ENCODE peak calls at places on chromosomes 7 and 10, in four cellular contexts. One of them, this sample, is unnamed.

GRCh38 chr10:114285961-114286441 is 46.9 kb downstream of the VWA2 start:
- DNase-seq in spleen: peak
- DNase-seq in adrenal gland: no peak
- DNase-seq in IMR-90: no peak
- DNase-seq in this sample: no peak

GRCh38 chr10:45502458-45502857 is 128.4 kb downstream of the ALOX5 start:
- DNase-seq in spleen: no peak
- DNase-seq in adrenal gland: no peak
- DNase-seq in IMR-90: no peak
- DNase-seq in this sample: no peak

GRCh38 chr10:70772627-70773026 is 12.6 kb downstream of the TBATA start:
- DNase-seq in spleen: peak
- DNase-seq in adrenal gland: no peak
- DNase-seq in IMR-90: no peak
- DNase-seq in this sample: no peak

GRCh38 chr10:77636286-77636966 is 1.2 kb downstream of the KCNMA1 start:
- DNase-seq in spleen: no peak
- DNase-seq in adrenal gland: no peak
- DNase-seq in IMR-90: no peak
- DNase-seq in this sample: no peak

GRCh38 chr10:124632064-124632531 is 112.1 kb downstream of the FAM53B start:
- DNase-seq in spleen: peak
- DNase-seq in adrenal gland: no peak
- DNase-seq in IMR-90: no peak
- DNase-seq in this sample: peak

GRCh38 chr7:143239822-143240221 is 18.0 kb downstream of the TAS2R40 start:
- DNase-seq in spleen: no peak
- DNase-seq in adrenal gland: no peak
- DNase-seq in IMR-90: peak
- DNase-seq in this sample: no peak

GRCh38 chr7:80623465-80624252 is 14.8 kb upstream of the CD36 start:
- DNase-seq in spleen: no peak
- DNase-seq in adrenal gland: no peak
- DNase-seq in IMR-90: no peak
- DNase-seq in this sample: no peak

GRCh38 chr7:29109815-29110385 is 36.4 kb downstream of the CPVL start:
- DNase-seq in spleen: no peak
- DNase-seq in adrenal gland: no peak
- DNase-seq in IMR-90: no peak
- DNase-seq in this sample: no peak

GRCh38 chr7:17991866-17992648 is 35.6 kb downstream of the PRPS1L1 start:
- DNase-seq in spleen: no peak
- DNase-seq in adrenal gland: peak
- DNase-seq in IMR-90: no peak
- DNase-seq in this sample: no peak

GRCh38 chr10:83367036-83367435 is 772.3 kb upstream of the GHITM start:
- DNase-seq in spleen: no peak
- DNase-seq in adrenal gland: no peak
- DNase-seq in IMR-90: no peak
- DNase-seq in this sample: no peak

GRCh38 chr10:114486938-114487814 is 82.9 kb upstream of the AFAP1L2 start:
- DNase-seq in spleen: no peak
- DNase-seq in adrenal gland: no peak
- DNase-seq in IMR-90: peak
- DNase-seq in this sample: no peak

GRCh38 chr10:75197066-75197465 is 13.5 kb upstream of the VDAC2 start:
- DNase-seq in spleen: no peak
- DNase-seq in adrenal gland: peak
- DNase-seq in IMR-90: no peak
- DNase-seq in this sample: no peak

GRCh38 chr10:75187961-75188426 is 22.6 kb upstream of the VDAC2 start:
- DNase-seq in spleen: peak
- DNase-seq in adrenal gland: peak
- DNase-seq in IMR-90: peak
- DNase-seq in this sample: no peak

GRCh38 chr10:75189266-75190096 is 21.1 kb upstream of the VDAC2 start:
- DNase-seq in spleen: no peak
- DNase-seq in adrenal gland: no peak
- DNase-seq in IMR-90: no peak
- DNase-seq in this sample: no peak

GRCh38 chr10:75195035-75195763 is 15.4 kb upstream of the VDAC2 start:
- DNase-seq in spleen: no peak
- DNase-seq in adrenal gland: peak
- DNase-seq in IMR-90: peak
- DNase-seq in this sample: no peak

DNA sequence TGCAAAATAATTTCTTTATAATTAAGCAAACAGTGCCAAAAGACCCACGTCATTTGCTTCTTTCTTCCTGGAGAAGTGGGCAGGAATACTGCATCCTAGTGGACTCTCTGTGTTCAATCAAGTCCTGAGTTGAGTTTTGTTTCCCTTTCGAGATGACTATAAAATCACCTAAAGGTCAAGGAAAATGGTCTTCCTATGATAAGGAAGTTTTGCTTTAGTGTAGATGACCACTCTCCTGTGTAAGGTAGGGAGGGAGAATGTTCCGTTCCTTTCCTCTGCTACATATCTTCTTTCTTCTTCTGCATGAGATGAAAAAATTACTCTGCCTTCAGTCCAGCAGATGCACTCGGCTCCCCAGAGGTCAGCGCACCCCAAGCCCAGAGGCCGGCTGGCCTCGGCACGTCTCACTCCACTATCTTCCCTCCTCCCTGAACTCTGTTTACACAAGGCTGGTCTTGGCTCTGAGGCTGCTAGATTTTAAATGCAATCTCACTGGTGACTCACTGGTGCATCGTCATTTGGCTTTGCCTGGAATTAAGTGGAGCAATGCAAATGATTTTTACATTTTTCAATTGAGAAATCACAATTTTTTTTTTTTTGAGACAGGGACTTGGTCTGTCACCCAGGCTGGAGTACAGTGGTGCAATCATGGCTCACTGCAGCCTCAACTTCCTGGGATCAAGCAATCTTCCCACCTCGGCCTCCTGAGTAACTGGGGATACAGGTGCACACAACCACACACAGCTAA is 18.6 kb upstream of the VDAC2 start:
- DNase-seq in spleen: no peak
- DNase-seq in adrenal gland: peak
- DNase-seq in IMR-90: peak
- DNase-seq in this sample: peak
- TF ChIP-seq CTCF in spleen: no peak
- TF ChIP-seq CTCF in adrenal gland: peak
- TF ChIP-seq CTCF in IMR-90: peak
- TF ChIP-seq CTCF in this sample: no peak

DNA sequence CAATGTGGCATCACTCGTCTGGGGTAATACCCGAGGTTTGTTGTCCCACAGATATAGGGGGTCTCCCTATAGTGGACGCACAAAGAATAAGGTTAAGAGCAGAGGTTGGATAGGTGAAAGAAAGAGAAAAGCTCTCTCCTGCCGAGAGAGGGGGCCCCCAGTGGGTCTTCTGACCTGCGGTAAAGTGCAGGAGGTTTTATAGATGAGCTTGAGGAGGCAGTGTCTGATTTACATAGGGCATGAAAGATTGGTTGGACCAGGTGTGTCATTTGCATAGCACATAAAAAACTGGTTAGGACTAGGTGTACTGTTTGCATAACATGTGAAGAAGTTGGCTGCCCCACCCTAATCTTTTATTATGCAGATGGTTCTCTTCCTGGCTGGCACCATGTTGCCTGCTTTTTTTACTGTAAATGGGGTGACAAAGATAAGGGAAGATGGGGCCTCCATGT is 11.8 kb downstream of the CYP3A43 start:
- DNase-seq in spleen: no peak
- DNase-seq in adrenal gland: no peak
- DNase-seq in IMR-90: no peak
- DNase-seq in this sample: no peak
- TF ChIP-seq POLR2A in spleen: no peak
- TF ChIP-seq POLR2A in adrenal gland: no peak
- TF ChIP-seq POLR2A in IMR-90: no peak
- TF ChIP-seq POLR2A in this sample: no peak

DNA sequence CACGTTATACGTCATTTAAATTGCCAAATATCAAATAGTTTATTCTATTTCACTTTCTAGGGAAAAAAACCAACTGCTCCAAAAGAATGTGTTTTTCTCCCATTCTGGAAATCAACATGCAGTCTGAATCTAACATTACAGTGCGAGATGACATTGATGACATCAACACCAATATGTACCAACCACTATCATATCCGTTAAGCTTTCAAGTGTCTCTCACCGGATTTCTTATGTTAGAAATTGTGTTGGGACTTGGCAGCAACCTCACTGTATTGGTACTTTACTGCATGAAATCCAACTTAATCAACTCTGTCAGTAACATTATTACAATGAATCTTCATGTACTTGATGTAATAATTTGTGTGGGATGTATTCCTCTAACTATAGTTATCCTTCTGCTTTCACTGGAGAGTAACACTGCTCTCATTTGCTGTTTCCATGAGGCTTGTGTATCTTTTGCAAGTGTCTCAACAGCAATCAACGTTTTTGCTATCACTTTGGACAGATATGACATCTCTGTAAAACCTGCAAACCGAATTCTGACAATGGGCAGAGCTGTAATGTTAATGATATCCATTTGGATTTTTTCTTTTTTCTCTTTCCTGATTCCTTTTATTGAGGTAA is 4.2 kb downstream of the GPR22 start:
- DNase-seq in spleen: no peak
- DNase-seq in adrenal gland: no peak
- DNase-seq in IMR-90: no peak
- DNase-seq in this sample: no peak
- TF ChIP-seq CTCF in spleen: no peak
- TF ChIP-seq CTCF in adrenal gland: no peak
- TF ChIP-seq CTCF in IMR-90: no peak
- TF ChIP-seq CTCF in this sample: no peak

GRCh38 chr10:42973411-42973810 is 103.5 kb upstream of the RET start:
- DNase-seq in spleen: no peak
- DNase-seq in adrenal gland: no peak
- DNase-seq in IMR-90: no peak
- DNase-seq in this sample: no peak
- TF ChIP-seq POLR2A in spleen: no peak
- TF ChIP-seq POLR2A in adrenal gland: no peak
- TF ChIP-seq POLR2A in IMR-90: no peak
- TF ChIP-seq POLR2A in this sample: no peak

DNA sequence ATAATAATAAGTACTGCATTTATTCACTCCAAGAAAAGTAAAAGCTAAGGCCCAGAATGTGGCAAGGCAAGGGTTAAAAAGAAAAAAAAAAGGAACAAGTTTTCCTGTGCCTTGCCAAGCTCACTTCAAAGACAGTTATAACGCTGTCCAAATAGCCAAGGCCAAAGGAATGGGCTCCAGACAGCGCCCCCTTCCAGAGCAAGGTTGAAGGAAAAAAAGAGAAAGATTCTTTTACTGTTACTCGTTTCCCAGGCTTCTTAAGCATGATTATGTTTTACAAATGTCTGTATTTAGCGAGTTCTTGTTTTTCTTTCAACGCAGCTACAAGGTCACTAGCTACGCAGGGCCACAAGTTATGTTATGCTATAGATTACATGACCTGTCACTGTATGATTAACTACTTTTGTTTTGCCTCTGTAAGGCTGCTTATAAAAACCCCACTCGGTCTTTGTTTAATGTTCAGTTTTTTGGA is 9.1 kb upstream of the EIF4H start:
- DNase-seq in spleen: no peak
- DNase-seq in adrenal gland: peak
- DNase-seq in IMR-90: peak
- DNase-seq in this sample: no peak
- TF ChIP-seq CTCF in spleen: peak
- TF ChIP-seq CTCF in adrenal gland: peak
- TF ChIP-seq CTCF in IMR-90: peak
- TF ChIP-seq CTCF in this sample: peak

GRCh38 chr7:87341441-87341840 is 4.0 kb upstream of the CROT start:
- DNase-seq in spleen: no peak
- DNase-seq in adrenal gland: no peak
- DNase-seq in IMR-90: no peak
- DNase-seq in this sample: no peak
- TF ChIP-seq POLR2A in spleen: no peak
- TF ChIP-seq POLR2A in adrenal gland: no peak
- TF ChIP-seq POLR2A in IMR-90: no peak
- TF ChIP-seq POLR2A in this sample: no peak

DNA sequence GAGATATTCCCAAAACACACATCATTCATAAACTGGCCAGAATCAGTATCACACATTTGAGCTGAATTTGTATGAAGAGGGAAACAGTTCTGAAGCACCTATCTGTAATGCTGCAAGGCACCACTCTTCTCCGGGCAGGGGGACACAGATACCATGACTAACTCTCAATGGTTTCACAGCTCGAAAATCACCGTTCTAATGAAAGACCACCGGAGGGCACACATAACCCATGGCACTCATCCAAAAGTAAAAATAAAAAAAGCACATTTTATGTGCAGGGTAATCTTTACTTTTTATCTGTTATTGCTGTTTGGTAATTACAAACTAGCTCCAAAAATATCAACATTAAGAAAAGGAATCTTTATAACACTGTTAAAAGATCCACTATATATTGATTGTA is 137.5 kb downstream of the PARD3 start:
- DNase-seq in spleen: no peak
- DNase-seq in adrenal gland: no peak
- DNase-seq in IMR-90: no peak
- DNase-seq in this sample: no peak
- TF ChIP-seq CTCF in spleen: no peak
- TF ChIP-seq CTCF in adrenal gland: no peak
- TF ChIP-seq CTCF in IMR-90: no peak
- TF ChIP-seq CTCF in this sample: no peak

GRCh38 chr10:22551966-22552365 is 162.4 kb downstream of the PIP4K2A start:
- DNase-seq in spleen: no peak
- DNase-seq in adrenal gland: no peak
- DNase-seq in IMR-90: no peak
- DNase-seq in this sample: no peak

GRCh38 chr10:22552888-22553378 is 161.4 kb downstream of the PIP4K2A start:
- DNase-seq in spleen: no peak
- DNase-seq in adrenal gland: no peak
- DNase-seq in IMR-90: peak
- DNase-seq in this sample: no peak

GRCh38 chr10:22553452-22553995 is 160.9 kb downstream of the PIP4K2A start:
- DNase-seq in spleen: no peak
- DNase-seq in adrenal gland: no peak
- DNase-seq in IMR-90: no peak
- DNase-seq in this sample: no peak

GRCh38 chr10:22556774-22557173 is 157.6 kb downstream of the PIP4K2A start:
- DNase-seq in spleen: no peak
- DNase-seq in adrenal gland: no peak
- DNase-seq in IMR-90: no peak
- DNase-seq in this sample: no peak

GRCh38 chr10:22554481-22555182 is 159.7 kb downstream of the PIP4K2A start:
- DNase-seq in spleen: no peak
- DNase-seq in adrenal gland: peak
- DNase-seq in IMR-90: peak
- DNase-seq in this sample: peak
- TF ChIP-seq POLR2A in spleen: no peak
- TF ChIP-seq POLR2A in adrenal gland: no peak
- TF ChIP-seq POLR2A in IMR-90: no peak
- TF ChIP-seq POLR2A in this sample: no peak

GRCh38 chr7:114422478-114423217 is 8.0 kb downstream of the FOXP2 start:
- DNase-seq in spleen: no peak
- DNase-seq in adrenal gland: no peak
- DNase-seq in IMR-90: no peak
- DNase-seq in this sample: no peak
- TF ChIP-seq CTCF in spleen: no peak
- TF ChIP-seq CTCF in adrenal gland: no peak
- TF ChIP-seq CTCF in IMR-90: peak
- TF ChIP-seq CTCF in this sample: no peak

This sample was measured in tibial nerve.